ENCODE peak calls at places on chromosomes 3 and 15, in four cellular contexts. J is Panc1; W is H9; A is CD8-positive, alpha-beta memory T cell. V is an unnamed sample. For H3K4me1 and H3K9me3, the result is how much of the 10 kb centered on the place peaks cover.

GRCh38 chr15:100794008-100794407 is 85.6 kb upstream of the ALDH1A3 start:
- DNase-seq in J (no peak), W (no peak), A (no peak), V (no peak)

GRCh38 chr3:129628169-129628522 is 21.7 kb upstream of the PLXND1 start:
- DNase-seq in J (no peak), W (no peak), A (no peak), V (no peak)

GRCh38 chr3:13159890-13160289 is 86.7 kb upstream of the IQSEC1 start:
- DNase-seq in J (no peak), W (no peak), A (no peak), V (no peak)

GRCh38 chr15:95202569-95203349 is 971.4 kb downstream of the MCTP2 start:
- DNase-seq in J (no peak), W (no peak), A (no peak), V (no peak)

GRCh38 chr3:134061401-134061800 is 31.7 kb upstream of the SLCO2A1 start:
- DNase-seq in J (no peak), W (no peak), A (no peak), V (no peak)

GRCh38 chr3:177055557-177056290 is 141.6 kb downstream of the TBL1XR1 start:
- DNase-seq in J (no peak), W (no peak), A (no peak), V (no peak)

GRCh38 chr15:40279437-40280141 is 3.3 kb downstream of the ANKRD63 start:
- DNase-seq in J (peak), W (peak), A (peak), V (peak)

GRCh38 chr15:81295466-81296145 is 28.3 kb downstream of the STARD5 start:
- DNase-seq in J (no peak), W (no peak), A (no peak), V (no peak)

GRCh38 chr3:5276953-5277352 is 89.4 kb downstream of the EDEM1 start:
- DNase-seq in J (no peak), W (no peak), A (no peak), V (no peak)

GRCh38 chr15:99566157-99566900 is 545 bp downstream of the MEF2A start:
- DNase-seq in J (no peak), W (peak), A (peak), V (peak)

GRCh38 chr3:113231827-113232253 is 20.5 kb downstream of the BOC start:
- DNase-seq in J (peak), W (peak), A (no peak), V (no peak)

GRCh38 chr3:49460188-49460885 is 9.7 kb upstream of the DAG1 start:
- DNase-seq in J (no peak), W (no peak), A (no peak), V (no peak)
- H3K4me1 ChIP-seq in J (under half), W (under half), A (under half), V (under half)

GRCh38 chr15:25065286-25065685 is 110.5 kb downstream of the SNRPN start:
- DNase-seq in J (no peak), W (no peak), A (no peak), V (no peak)

GRCh38 chr15:25068696-25069095 is 113.9 kb downstream of the SNRPN start:
- DNase-seq in J (no peak), W (no peak), A (no peak), V (peak)

GRCh38 chr15:25065876-25066275 is 111.1 kb downstream of the SNRPN start:
- DNase-seq in J (no peak), W (no peak), A (no peak), V (peak)

GRCh38 chr15:25066708-25067107 is 111.9 kb downstream of the SNRPN start:
- DNase-seq in J (no peak), W (no peak), A (no peak), V (peak)

GRCh38 chr15:25067725-25068309 is 113.0 kb downstream of the SNRPN start:
- DNase-seq in J (no peak), W (no peak), A (no peak), V (peak)
- H3K9me3 ChIP-seq in J (half or more), W (half or more), A (half or more), V (half or more)

DNA sequence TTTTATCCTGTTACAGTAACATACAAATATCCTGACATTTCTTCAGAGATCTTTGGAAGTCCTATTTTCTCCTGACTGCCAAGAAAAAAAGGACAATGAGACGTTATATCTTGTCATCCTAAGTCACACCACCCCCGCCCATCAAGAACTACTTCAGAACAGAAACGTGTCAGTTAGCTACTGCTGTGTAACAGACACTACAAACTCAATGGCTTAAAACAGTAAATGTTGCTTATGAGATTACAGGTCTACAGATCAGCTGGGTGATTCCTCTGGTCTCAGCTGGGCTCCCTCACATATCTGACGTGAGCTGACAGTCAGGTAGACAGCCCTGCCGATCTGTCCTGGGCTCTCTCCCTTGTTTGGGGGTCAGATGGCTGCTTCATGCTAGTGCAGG is 20.5 kb upstream of the CCDC174 start:
- DNase-seq in J (no peak), W (no peak), A (no peak), V (no peak)
- H3K4me1 ChIP-seq in J (under half), W (under half), A (under half), V (under half)

GRCh38 chr15:79916424-79916823 is 19.6 kb upstream of the MTHFS start:
- DNase-seq in J (no peak), W (no peak), A (no peak), V (no peak)
- H3K9me3 ChIP-seq in J (half or more), W (under half), A (under half), V (half or more)

GRCh38 chr3:42653303-42653559 is 266 bp upstream of the ZBTB47 start:
- DNase-seq in J (no peak), W (no peak), A (no peak), V (no peak)

GRCh38 chr3:42654331-42655201 is 1.1 kb downstream of the ZBTB47 start:
- DNase-seq in J (no peak), W (peak), A (no peak), V (peak)

GRCh38 chr3:42652251-42652610 is 1.3 kb upstream of the ZBTB47 start:
- DNase-seq in J (no peak), W (peak), A (no peak), V (no peak)

GRCh38 chr3:42652611-42653302 is 740 bp upstream of the ZBTB47 start:
- DNase-seq in J (no peak), W (peak), A (no peak), V (peak)

DNA sequence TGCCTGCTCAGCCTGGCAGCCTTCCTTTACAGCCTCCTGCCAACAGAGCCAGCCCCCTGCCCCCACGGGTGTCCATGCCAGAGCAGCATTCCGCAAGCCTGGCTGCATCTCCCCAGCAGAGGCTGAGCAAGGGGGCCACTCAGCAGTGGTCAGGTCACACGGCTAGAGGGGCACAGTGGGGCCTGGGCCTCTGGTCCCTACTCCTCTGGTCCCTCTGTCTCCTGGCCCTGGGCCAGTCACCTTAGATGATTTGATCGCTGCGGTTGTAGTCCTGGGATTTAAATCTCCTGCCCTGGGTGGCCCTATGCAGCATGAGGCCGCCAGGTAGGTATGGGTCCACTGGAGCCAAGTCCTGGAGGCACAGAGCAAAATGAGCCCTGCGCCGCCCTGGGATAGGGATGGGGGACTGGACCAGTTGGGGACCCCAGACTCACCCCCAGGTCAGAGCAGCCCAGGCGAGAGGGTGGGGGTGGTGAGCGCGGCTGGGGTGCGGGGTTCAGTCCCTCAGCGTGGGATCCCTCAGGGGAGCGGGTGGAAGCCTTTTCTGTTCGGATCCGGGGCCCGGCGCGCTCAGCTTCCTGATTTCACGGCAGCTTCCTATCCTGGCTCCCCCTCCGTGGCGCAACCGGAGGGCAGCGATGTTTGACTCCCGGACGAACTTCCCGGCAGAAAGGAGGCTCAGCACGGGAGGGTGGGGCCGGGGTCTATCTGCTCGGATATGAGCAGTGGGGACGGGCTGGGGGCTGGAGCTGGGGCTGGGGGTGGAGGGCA is at the start of gene ZBTB47:
- DNase-seq in J (no peak), W (peak), A (no peak), V (peak)
- H3K4me1 ChIP-seq in J (under half), W (under half), A (under half), V (under half)

GRCh38 chr3:197611255-197611654 is 55.5 kb upstream of the BDH1 start:
- DNase-seq in J (no peak), W (no peak), A (no peak), V (no peak)

GRCh38 chr3:197615430-197615829 is 59.7 kb upstream of the BDH1 start:
- DNase-seq in J (no peak), W (no peak), A (no peak), V (no peak)

GRCh38 chr3:197613187-197613586 is 57.4 kb upstream of the BDH1 start:
- DNase-seq in J (no peak), W (no peak), A (peak), V (no peak)
- H3K9me3 ChIP-seq in J (under half), W (under half), A (under half), V (under half)

DNA sequence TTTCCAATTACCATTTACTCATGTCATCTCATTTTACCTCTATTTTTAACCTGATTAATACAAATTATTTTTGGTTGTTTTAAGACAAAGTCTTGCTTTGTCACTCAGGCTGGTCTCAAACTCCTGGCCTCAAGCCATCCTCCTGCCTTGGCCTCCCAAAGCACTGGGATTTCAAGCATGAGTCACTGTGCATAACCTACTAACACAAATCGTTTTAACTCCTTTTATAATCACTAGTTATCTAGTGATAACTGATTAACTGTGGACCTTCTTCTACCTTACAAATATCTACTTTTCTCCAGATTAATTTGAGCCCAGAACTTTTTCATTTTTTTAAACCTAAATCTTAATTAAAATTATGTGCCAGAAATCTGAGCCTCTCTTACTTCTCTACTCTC is 4.6 kb downstream of the ATP13A3 start:
- DNase-seq in J (no peak), W (no peak), A (no peak), V (no peak)
- H3K4me1 ChIP-seq in J (under half), W (under half), A (under half), V (under half)

GRCh38 chr3:110504401-110504800 is 567.2 kb upstream of the NECTIN3 start:
- DNase-seq in J (no peak), W (no peak), A (no peak), V (no peak)
- H3K9me3 ChIP-seq in J (under half), W (under half), A (under half), V (under half)

GRCh38 chr3:72079369-72079872 is 294.5 kb upstream of the PROK2 start:
- DNase-seq in J (no peak), W (no peak), A (no peak), V (no peak)
- H3K4me1 ChIP-seq in J (under half), W (under half), A (under half), V (under half)

GRCh38 chr15:25059698-25060471 is 105.1 kb downstream of the SNRPN start:
- DNase-seq in J (no peak), W (peak), A (no peak), V (peak)
- H3K9me3 ChIP-seq in J (half or more), W (half or more), A (half or more), V (half or more)

V was measured in upper lobe of right lung.